ENCODE peak calls at places on chromosomes 13 and 19, in five cellular contexts. One of them, this sample, is unnamed.
A peak's percentile ranks its signal among the peaks of the same experiment; 100 is the strongest.

GRCh38 chr13:108342369-108343289 is 73.1 kb downstream of the TNFSF13B start:
- DNase-seq in adipocyte: peak; percentile 70
- DNase-seq in GM23248: peak; percentile 55
- DNase-seq in stimulated activated CD4-positive, alpha-beta T cell treated with anti-CD3 and anti-CD28 coated beads, Interleukin-4, amount 100 ng/mL, for 4 hours: no peak
- DNase-seq in activated CD4-positive, alpha-beta T cell treated with anti-CD3 and anti-CD28 coated beads, Interleukin-2, amount 50 U/mL, for 48 hours: no peak
- DNase-seq in this sample: no peak

GRCh38 chr19:35734273-35734672 is 8.0 kb downstream of the IGFLR1 start:
- DNase-seq in adipocyte: no peak
- DNase-seq in GM23248: no peak
- DNase-seq in stimulated activated CD4-positive, alpha-beta T cell treated with anti-CD3 and anti-CD28 coated beads, Interleukin-4, amount 100 ng/mL, for 4 hours: no peak
- DNase-seq in activated CD4-positive, alpha-beta T cell treated with anti-CD3 and anti-CD28 coated beads, Interleukin-2, amount 50 U/mL, for 48 hours: no peak
- DNase-seq in this sample: no peak

GRCh38 chr13:72716776-72717175 is 10.7 kb downstream of the MZT1 start:
- DNase-seq in adipocyte: no peak
- DNase-seq in GM23248: no peak
- DNase-seq in stimulated activated CD4-positive, alpha-beta T cell treated with anti-CD3 and anti-CD28 coated beads, Interleukin-4, amount 100 ng/mL, for 4 hours: no peak
- DNase-seq in activated CD4-positive, alpha-beta T cell treated with anti-CD3 and anti-CD28 coated beads, Interleukin-2, amount 50 U/mL, for 48 hours: no peak
- DNase-seq in this sample: no peak

GRCh38 chr19:10104665-10105221 is 1.4 kb upstream of the PPAN start:
- DNase-seq in adipocyte: no peak
- DNase-seq in GM23248: no peak
- DNase-seq in stimulated activated CD4-positive, alpha-beta T cell treated with anti-CD3 and anti-CD28 coated beads, Interleukin-4, amount 100 ng/mL, for 4 hours: peak; percentile 47
- DNase-seq in activated CD4-positive, alpha-beta T cell treated with anti-CD3 and anti-CD28 coated beads, Interleukin-2, amount 50 U/mL, for 48 hours: peak; percentile 84
- DNase-seq in this sample: peak; percentile 61

GRCh38 chr19:48907671-48908070 is 7.6 kb downstream of the NUCB1 start:
- DNase-seq in adipocyte: no peak
- DNase-seq in GM23248: no peak
- DNase-seq in stimulated activated CD4-positive, alpha-beta T cell treated with anti-CD3 and anti-CD28 coated beads, Interleukin-4, amount 100 ng/mL, for 4 hours: no peak
- DNase-seq in activated CD4-positive, alpha-beta T cell treated with anti-CD3 and anti-CD28 coated beads, Interleukin-2, amount 50 U/mL, for 48 hours: no peak
- DNase-seq in this sample: peak; percentile 20

GRCh38 chr19:49858591-49858985 is 7.6 kb downstream of the PTOV1 start:
- DNase-seq in adipocyte: no peak
- DNase-seq in GM23248: peak; percentile 27
- DNase-seq in stimulated activated CD4-positive, alpha-beta T cell treated with anti-CD3 and anti-CD28 coated beads, Interleukin-4, amount 100 ng/mL, for 4 hours: no peak
- DNase-seq in activated CD4-positive, alpha-beta T cell treated with anti-CD3 and anti-CD28 coated beads, Interleukin-2, amount 50 U/mL, for 48 hours: no peak
- DNase-seq in this sample: no peak

GRCh38 chr19:47063874-47064273 is 15.4 kb upstream of the TMEM160 start:
- DNase-seq in adipocyte: no peak
- DNase-seq in GM23248: no peak
- DNase-seq in stimulated activated CD4-positive, alpha-beta T cell treated with anti-CD3 and anti-CD28 coated beads, Interleukin-4, amount 100 ng/mL, for 4 hours: no peak
- DNase-seq in activated CD4-positive, alpha-beta T cell treated with anti-CD3 and anti-CD28 coated beads, Interleukin-2, amount 50 U/mL, for 48 hours: no peak
- DNase-seq in this sample: no peak

GRCh38 chr13:27004866-27005265 is 166.7 kb downstream of the USP12 start:
- DNase-seq in adipocyte: no peak
- DNase-seq in GM23248: no peak
- DNase-seq in stimulated activated CD4-positive, alpha-beta T cell treated with anti-CD3 and anti-CD28 coated beads, Interleukin-4, amount 100 ng/mL, for 4 hours: no peak
- DNase-seq in activated CD4-positive, alpha-beta T cell treated with anti-CD3 and anti-CD28 coated beads, Interleukin-2, amount 50 U/mL, for 48 hours: no peak
- DNase-seq in this sample: no peak

GRCh38 chr13:105059786-105060185 is 1475.7 kb downstream of the EFNB2 start:
- DNase-seq in adipocyte: no peak
- DNase-seq in GM23248: no peak
- DNase-seq in stimulated activated CD4-positive, alpha-beta T cell treated with anti-CD3 and anti-CD28 coated beads, Interleukin-4, amount 100 ng/mL, for 4 hours: no peak
- DNase-seq in activated CD4-positive, alpha-beta T cell treated with anti-CD3 and anti-CD28 coated beads, Interleukin-2, amount 50 U/mL, for 48 hours: no peak
- DNase-seq in this sample: no peak

GRCh38 chr19:2477732-2478191 is 1.8 kb downstream of the GADD45B start:
- DNase-seq in adipocyte: peak; percentile 67
- DNase-seq in GM23248: peak; percentile 64
- DNase-seq in stimulated activated CD4-positive, alpha-beta T cell treated with anti-CD3 and anti-CD28 coated beads, Interleukin-4, amount 100 ng/mL, for 4 hours: no peak
- DNase-seq in activated CD4-positive, alpha-beta T cell treated with anti-CD3 and anti-CD28 coated beads, Interleukin-2, amount 50 U/mL, for 48 hours: peak; percentile 41
- DNase-seq in this sample: peak; percentile 25

GRCh38 chr19:3361384-3362216 is 4.8 kb upstream of the NFIC start:
- DNase-seq in adipocyte: no peak
- DNase-seq in GM23248: no peak
- DNase-seq in stimulated activated CD4-positive, alpha-beta T cell treated with anti-CD3 and anti-CD28 coated beads, Interleukin-4, amount 100 ng/mL, for 4 hours: no peak
- DNase-seq in activated CD4-positive, alpha-beta T cell treated with anti-CD3 and anti-CD28 coated beads, Interleukin-2, amount 50 U/mL, for 48 hours: peak; percentile 11
- DNase-seq in this sample: no peak

GRCh38 chr19:2805261-2805900 is 14.3 kb upstream of the ZNF554 start:
- DNase-seq in adipocyte: no peak
- DNase-seq in GM23248: no peak
- DNase-seq in stimulated activated CD4-positive, alpha-beta T cell treated with anti-CD3 and anti-CD28 coated beads, Interleukin-4, amount 100 ng/mL, for 4 hours: no peak
- DNase-seq in activated CD4-positive, alpha-beta T cell treated with anti-CD3 and anti-CD28 coated beads, Interleukin-2, amount 50 U/mL, for 48 hours: no peak
- DNase-seq in this sample: no peak

GRCh38 chr13:48505597-48506091 is 27.2 kb downstream of the RCBTB2 start:
- DNase-seq in adipocyte: peak; percentile 90
- DNase-seq in GM23248: peak; percentile 19
- DNase-seq in stimulated activated CD4-positive, alpha-beta T cell treated with anti-CD3 and anti-CD28 coated beads, Interleukin-4, amount 100 ng/mL, for 4 hours: no peak
- DNase-seq in activated CD4-positive, alpha-beta T cell treated with anti-CD3 and anti-CD28 coated beads, Interleukin-2, amount 50 U/mL, for 48 hours: peak; percentile 51
- DNase-seq in this sample: peak; percentile 60

GRCh38 chr19:2952953-2953481 is 8.2 kb upstream of the ZNF77 start:
- DNase-seq in adipocyte: peak; percentile 33
- DNase-seq in GM23248: peak; percentile 64
- DNase-seq in stimulated activated CD4-positive, alpha-beta T cell treated with anti-CD3 and anti-CD28 coated beads, Interleukin-4, amount 100 ng/mL, for 4 hours: no peak
- DNase-seq in activated CD4-positive, alpha-beta T cell treated with anti-CD3 and anti-CD28 coated beads, Interleukin-2, amount 50 U/mL, for 48 hours: no peak
- DNase-seq in this sample: peak; percentile 83

GRCh38 chr13:40388617-40389016 is 277.8 kb downstream of the FOXO1 start:
- DNase-seq in adipocyte: no peak
- DNase-seq in GM23248: no peak
- DNase-seq in stimulated activated CD4-positive, alpha-beta T cell treated with anti-CD3 and anti-CD28 coated beads, Interleukin-4, amount 100 ng/mL, for 4 hours: peak; percentile 46
- DNase-seq in activated CD4-positive, alpha-beta T cell treated with anti-CD3 and anti-CD28 coated beads, Interleukin-2, amount 50 U/mL, for 48 hours: peak; percentile 82
- DNase-seq in this sample: peak; percentile 47

GRCh38 chr13:101919541-101920306 is 467.2 kb downstream of the ITGBL1 start:
- DNase-seq in adipocyte: peak; percentile 54
- DNase-seq in GM23248: peak; percentile 32
- DNase-seq in stimulated activated CD4-positive, alpha-beta T cell treated with anti-CD3 and anti-CD28 coated beads, Interleukin-4, amount 100 ng/mL, for 4 hours: no peak
- DNase-seq in activated CD4-positive, alpha-beta T cell treated with anti-CD3 and anti-CD28 coated beads, Interleukin-2, amount 50 U/mL, for 48 hours: no peak
- DNase-seq in this sample: no peak

GRCh38 chr13:34116651-34117050 is 298.7 kb downstream of the RFC3 start:
- DNase-seq in adipocyte: no peak
- DNase-seq in GM23248: no peak
- DNase-seq in stimulated activated CD4-positive, alpha-beta T cell treated with anti-CD3 and anti-CD28 coated beads, Interleukin-4, amount 100 ng/mL, for 4 hours: no peak
- DNase-seq in activated CD4-positive, alpha-beta T cell treated with anti-CD3 and anti-CD28 coated beads, Interleukin-2, amount 50 U/mL, for 48 hours: no peak
- DNase-seq in this sample: no peak

GRCh38 chr13:95643471-95643813 is 1.1 kb downstream of the DZIP1 start:
- DNase-seq in adipocyte: peak; percentile 68
- DNase-seq in GM23248: peak; percentile 58
- DNase-seq in stimulated activated CD4-positive, alpha-beta T cell treated with anti-CD3 and anti-CD28 coated beads, Interleukin-4, amount 100 ng/mL, for 4 hours: no peak
- DNase-seq in activated CD4-positive, alpha-beta T cell treated with anti-CD3 and anti-CD28 coated beads, Interleukin-2, amount 50 U/mL, for 48 hours: no peak
- DNase-seq in this sample: no peak

GRCh38 chr13:38685974-38686571 is 804 bp upstream of the FREM2 start:
- DNase-seq in adipocyte: peak; percentile 55
- DNase-seq in GM23248: peak; percentile 31
- DNase-seq in stimulated activated CD4-positive, alpha-beta T cell treated with anti-CD3 and anti-CD28 coated beads, Interleukin-4, amount 100 ng/mL, for 4 hours: no peak
- DNase-seq in activated CD4-positive, alpha-beta T cell treated with anti-CD3 and anti-CD28 coated beads, Interleukin-2, amount 50 U/mL, for 48 hours: no peak
- DNase-seq in this sample: no peak

GRCh38 chr13:98214707-98215106 is 37.6 kb upstream of the RNF113B start:
- DNase-seq in adipocyte: no peak
- DNase-seq in GM23248: no peak
- DNase-seq in stimulated activated CD4-positive, alpha-beta T cell treated with anti-CD3 and anti-CD28 coated beads, Interleukin-4, amount 100 ng/mL, for 4 hours: no peak
- DNase-seq in activated CD4-positive, alpha-beta T cell treated with anti-CD3 and anti-CD28 coated beads, Interleukin-2, amount 50 U/mL, for 48 hours: no peak
- DNase-seq in this sample: peak; percentile 50

GRCh38 chr13:49308977-49309408 is 61.3 kb downstream of the CDADC1 start:
- DNase-seq in adipocyte: no peak
- DNase-seq in GM23248: peak; percentile 32
- DNase-seq in stimulated activated CD4-positive, alpha-beta T cell treated with anti-CD3 and anti-CD28 coated beads, Interleukin-4, amount 100 ng/mL, for 4 hours: no peak
- DNase-seq in activated CD4-positive, alpha-beta T cell treated with anti-CD3 and anti-CD28 coated beads, Interleukin-2, amount 50 U/mL, for 48 hours: no peak
- DNase-seq in this sample: no peak

GRCh38 chr19:17081672-17082630 is 6.4 kb downstream of the MYO9B start:
- DNase-seq in adipocyte: no peak
- DNase-seq in GM23248: no peak
- DNase-seq in stimulated activated CD4-positive, alpha-beta T cell treated with anti-CD3 and anti-CD28 coated beads, Interleukin-4, amount 100 ng/mL, for 4 hours: no peak
- DNase-seq in activated CD4-positive, alpha-beta T cell treated with anti-CD3 and anti-CD28 coated beads, Interleukin-2, amount 50 U/mL, for 48 hours: no peak
- DNase-seq in this sample: no peak

GRCh38 chr13:38767506-38768265 is 80.8 kb downstream of the FREM2 start:
- DNase-seq in adipocyte: no peak
- DNase-seq in GM23248: no peak
- DNase-seq in stimulated activated CD4-positive, alpha-beta T cell treated with anti-CD3 and anti-CD28 coated beads, Interleukin-4, amount 100 ng/mL, for 4 hours: no peak
- DNase-seq in activated CD4-positive, alpha-beta T cell treated with anti-CD3 and anti-CD28 coated beads, Interleukin-2, amount 50 U/mL, for 48 hours: no peak
- DNase-seq in this sample: no peak

GRCh38 chr19:955803-956746 is 28.1 kb upstream of the WDR18 start:
- DNase-seq in adipocyte: no peak
- DNase-seq in GM23248: no peak
- DNase-seq in stimulated activated CD4-positive, alpha-beta T cell treated with anti-CD3 and anti-CD28 coated beads, Interleukin-4, amount 100 ng/mL, for 4 hours: no peak
- DNase-seq in activated CD4-positive, alpha-beta T cell treated with anti-CD3 and anti-CD28 coated beads, Interleukin-2, amount 50 U/mL, for 48 hours: no peak
- DNase-seq in this sample: no peak

GRCh38 chr19:5321851-5322681 is 18.5 kb downstream of the PTPRS start:
- DNase-seq in adipocyte: no peak
- DNase-seq in GM23248: no peak
- DNase-seq in stimulated activated CD4-positive, alpha-beta T cell treated with anti-CD3 and anti-CD28 coated beads, Interleukin-4, amount 100 ng/mL, for 4 hours: no peak
- DNase-seq in activated CD4-positive, alpha-beta T cell treated with anti-CD3 and anti-CD28 coated beads, Interleukin-2, amount 50 U/mL, for 48 hours: peak; percentile 21
- DNase-seq in this sample: no peak

GRCh38 chr13:77448689-77449088 is 86.8 kb upstream of the SCEL start:
- DNase-seq in adipocyte: no peak
- DNase-seq in GM23248: no peak
- DNase-seq in stimulated activated CD4-positive, alpha-beta T cell treated with anti-CD3 and anti-CD28 coated beads, Interleukin-4, amount 100 ng/mL, for 4 hours: no peak
- DNase-seq in activated CD4-positive, alpha-beta T cell treated with anti-CD3 and anti-CD28 coated beads, Interleukin-2, amount 50 U/mL, for 48 hours: no peak
- DNase-seq in this sample: no peak

GRCh38 chr19:4360641-4361151 is 17.3 kb downstream of the MPND start:
- DNase-seq in adipocyte: no peak
- DNase-seq in GM23248: no peak
- DNase-seq in stimulated activated CD4-positive, alpha-beta T cell treated with anti-CD3 and anti-CD28 coated beads, Interleukin-4, amount 100 ng/mL, for 4 hours: no peak
- DNase-seq in activated CD4-positive, alpha-beta T cell treated with anti-CD3 and anti-CD28 coated beads, Interleukin-2, amount 50 U/mL, for 48 hours: no peak
- DNase-seq in this sample: no peak

GRCh38 chr13:107650081-107650701 is 565.1 kb downstream of the LIG4 start:
- DNase-seq in adipocyte: peak; percentile 89
- DNase-seq in GM23248: peak; percentile 77
- DNase-seq in stimulated activated CD4-positive, alpha-beta T cell treated with anti-CD3 and anti-CD28 coated beads, Interleukin-4, amount 100 ng/mL, for 4 hours: peak; percentile 8
- DNase-seq in activated CD4-positive, alpha-beta T cell treated with anti-CD3 and anti-CD28 coated beads, Interleukin-2, amount 50 U/mL, for 48 hours: peak; percentile 40
- DNase-seq in this sample: peak; percentile 24

GRCh38 chr19:5304486-5304885 is 36.1 kb downstream of the PTPRS start:
- DNase-seq in adipocyte: no peak
- DNase-seq in GM23248: no peak
- DNase-seq in stimulated activated CD4-positive, alpha-beta T cell treated with anti-CD3 and anti-CD28 coated beads, Interleukin-4, amount 100 ng/mL, for 4 hours: no peak
- DNase-seq in activated CD4-positive, alpha-beta T cell treated with anti-CD3 and anti-CD28 coated beads, Interleukin-2, amount 50 U/mL, for 48 hours: no peak
- DNase-seq in this sample: no peak

GRCh38 chr19:46659151-46660007 is 1.6 kb downstream of the DACT3 start:
- DNase-seq in adipocyte: peak; percentile 51
- DNase-seq in GM23248: peak; percentile 53
- DNase-seq in stimulated activated CD4-positive, alpha-beta T cell treated with anti-CD3 and anti-CD28 coated beads, Interleukin-4, amount 100 ng/mL, for 4 hours: no peak
- DNase-seq in activated CD4-positive, alpha-beta T cell treated with anti-CD3 and anti-CD28 coated beads, Interleukin-2, amount 50 U/mL, for 48 hours: peak; percentile 13
- DNase-seq in this sample: peak; percentile 21

GRCh38 chr19:11420429-11420893 is 1.3 kb upstream of the RGL3 start:
- DNase-seq in adipocyte: peak; percentile 53
- DNase-seq in GM23248: peak; percentile 67
- DNase-seq in stimulated activated CD4-positive, alpha-beta T cell treated with anti-CD3 and anti-CD28 coated beads, Interleukin-4, amount 100 ng/mL, for 4 hours: no peak
- DNase-seq in activated CD4-positive, alpha-beta T cell treated with anti-CD3 and anti-CD28 coated beads, Interleukin-2, amount 50 U/mL, for 48 hours: no peak
- DNase-seq in this sample: no peak

GRCh38 chr19:7394728-7395359 is 46.1 kb downstream of the ARHGEF18 start:
- DNase-seq in adipocyte: peak; percentile 95
- DNase-seq in GM23248: peak; percentile 94
- DNase-seq in stimulated activated CD4-positive, alpha-beta T cell treated with anti-CD3 and anti-CD28 coated beads, Interleukin-4, amount 100 ng/mL, for 4 hours: peak; percentile 89
- DNase-seq in activated CD4-positive, alpha-beta T cell treated with anti-CD3 and anti-CD28 coated beads, Interleukin-2, amount 50 U/mL, for 48 hours: peak; percentile 86
- DNase-seq in this sample: peak; percentile 92

GRCh38 chr13:69264362-69265334 is 843.0 kb upstream of the ATXN8OS start:
- DNase-seq in adipocyte: no peak
- DNase-seq in GM23248: no peak
- DNase-seq in stimulated activated CD4-positive, alpha-beta T cell treated with anti-CD3 and anti-CD28 coated beads, Interleukin-4, amount 100 ng/mL, for 4 hours: no peak
- DNase-seq in activated CD4-positive, alpha-beta T cell treated with anti-CD3 and anti-CD28 coated beads, Interleukin-2, amount 50 U/mL, for 48 hours: no peak
- DNase-seq in this sample: no peak

GRCh38 chr13:52846567-52847321 is 1.7 kb downstream of the PCDH8 start:
- DNase-seq in adipocyte: no peak
- DNase-seq in GM23248: peak; percentile 55
- DNase-seq in stimulated activated CD4-positive, alpha-beta T cell treated with anti-CD3 and anti-CD28 coated beads, Interleukin-4, amount 100 ng/mL, for 4 hours: no peak
- DNase-seq in activated CD4-positive, alpha-beta T cell treated with anti-CD3 and anti-CD28 coated beads, Interleukin-2, amount 50 U/mL, for 48 hours: peak; percentile 53
- DNase-seq in this sample: peak; percentile 33